ENCODE peak calls at places on chromosomes 7 and 10, in eight cellular contexts. I is PC-9, L is OCI-LY7, M is tibial artery, N is cardiac fibroblast, E is HFFc6, K is mesothelial cell of epicardium, S is body of pancreas. Q is an unnamed sample.

GRCh38 chr7:123828805-123829204 is 16.2 kb upstream of the HYAL4 start:
- DNase-seq in I (no peak), L (no peak), M (no peak), N (no peak), E (no peak), K (no peak), S (no peak), Q (no peak)

GRCh38 chr7:155208681-155209477 is 88.8 kb upstream of the INSIG1 start:
- DNase-seq in I (peak; percentile 62), L (no peak), M (no peak), N (peak; percentile 64), E (peak; percentile 5), K (no peak), S (no peak), Q (no peak)

GRCh38 chr10:117594722-117595121 is 52.2 kb downstream of the EMX2 start:
- DNase-seq in I (no peak), L (no peak), M (no peak), N (peak; percentile 2), E (no peak), K (no peak), S (no peak), Q (no peak)

GRCh38 chr7:81676105-81676811 is 93.6 kb downstream of the HGF start:
- DNase-seq in I (no peak), L (no peak), M (no peak), N (peak; percentile 58), E (no peak), K (no peak), S (no peak), Q (no peak)

GRCh38 chr7:29627631-29628030 is 64.0 kb downstream of the PRR15 start:
- DNase-seq in I (no peak), L (no peak), M (no peak), N (no peak), E (no peak), K (no peak), S (no peak), Q (no peak)

GRCh38 chr10:110023785-110024184 is 16.0 kb downstream of the ADD3 start:
- DNase-seq in I (no peak), L (no peak), M (no peak), N (no peak), E (no peak), K (no peak), S (no peak), Q (no peak)

GRCh38 chr10:93245772-93246171 is 172.1 kb downstream of the CYP26A1 start:
- DNase-seq in I (no peak), L (no peak), M (no peak), N (no peak), E (no peak), K (no peak), S (no peak), Q (no peak)

GRCh38 chr10:73888514-73888913 is 14.2 kb upstream of the CAMK2G start:
- DNase-seq in I (peak; percentile 81), L (no peak), M (no peak), N (peak; percentile 30), E (no peak), K (no peak), S (peak; percentile 46), Q (no peak)

GRCh38 chr10:7234109-7234508 is 176.7 kb downstream of the SFMBT2 start:
- DNase-seq in I (no peak), L (no peak), M (no peak), N (no peak), E (no peak), K (no peak), S (no peak), Q (no peak)

GRCh38 chr7:1940402-1940786 is 270.3 kb downstream of the ELFN1 start:
- DNase-seq in I (no peak), L (peak; percentile 80), M (peak; percentile 65), N (peak; percentile 41), E (no peak), K (no peak), S (no peak), Q (peak; percentile 81)

GRCh38 chr7:23712368-23713284 is 2.6 kb downstream of the STK31 start:
- DNase-seq in I (no peak), L (peak; percentile 67), M (no peak), N (peak; percentile 86), E (peak; percentile 70), K (no peak), S (no peak), Q (no peak)

GRCh38 chr10:113648478-113648877 is 15.4 kb downstream of the NRAP start:
- DNase-seq in I (no peak), L (no peak), M (no peak), N (no peak), E (no peak), K (no peak), S (no peak), Q (no peak)

GRCh38 chr7:158110034-158110590 is 477.5 kb downstream of the PTPRN2 start:
- DNase-seq in I (no peak), L (no peak), M (no peak), N (no peak), E (no peak), K (no peak), S (no peak), Q (no peak)

GRCh38 chr7:110909102-110909501 is 181.8 kb upstream of the LRRN3 start:
- DNase-seq in I (no peak), L (no peak), M (no peak), N (no peak), E (no peak), K (no peak), S (peak; percentile 13), Q (no peak)

GRCh38 chr10:34522542-34522941 is 292.6 kb downstream of the PARD3 start:
- DNase-seq in I (no peak), L (peak; percentile 52), M (no peak), N (peak; percentile 74), E (no peak), K (no peak), S (no peak), Q (no peak)

GRCh38 chr10:98446656-98447221 is at the start of gene HPS1:
- DNase-seq in I (peak; percentile 57), L (peak; percentile 90), M (peak; percentile 78), N (peak; percentile 67), E (peak; percentile 21), K (peak; percentile 75), S (peak; percentile 81), Q (no peak)

GRCh38 chr10:103168436-103168835 is 24.6 kb downstream of the NT5C2 start:
- DNase-seq in I (no peak), L (no peak), M (no peak), N (peak; percentile 75), E (peak; percentile 79), K (no peak), S (no peak), Q (no peak)

GRCh38 chr10:132508497-132509443 is 28.8 kb upstream of the INPP5A start:
- DNase-seq in I (no peak), L (no peak), M (peak; percentile 57), N (no peak), E (no peak), K (no peak), S (peak; percentile 85), Q (peak; percentile 85)

GRCh38 chr7:101917566-101917965 is 100.1 kb downstream of the CUX1 start:
- DNase-seq in I (no peak), L (no peak), M (no peak), N (no peak), E (no peak), K (no peak), S (no peak), Q (peak; percentile 25)
- TF ChIP-seq CTCF in I (no peak), L (no peak), M (no peak), N (no peak), E (no peak), K (no peak), S (no peak), Q (no peak)

GRCh38 chr7:73308665-73309214 is at the start of gene NSUN5:
- DNase-seq in I (peak; percentile 90), L (peak; percentile 97), M (peak; percentile 82), N (peak; percentile 71), E (peak; percentile 43), K (peak; percentile 61), S (peak; percentile 90), Q (no peak)
- TF ChIP-seq CTCF in I (no peak), L (no peak), M (no peak), N (no peak), E (no peak), K (no peak), S (no peak), Q (no peak)

GRCh38 chr10:128116851-128117615 is 9.2 kb downstream of the MKI67 start:
- DNase-seq in I (no peak), L (no peak), M (no peak), N (peak; percentile 52), E (peak; percentile 22), K (no peak), S (no peak), Q (no peak)
- TF ChIP-seq CTCF in I (no peak), L (peak; percentile 73), M (no peak), N (peak; percentile 10), E (peak; percentile 65), K (peak; percentile 17), S (no peak), Q (peak; percentile 30)

DNA sequence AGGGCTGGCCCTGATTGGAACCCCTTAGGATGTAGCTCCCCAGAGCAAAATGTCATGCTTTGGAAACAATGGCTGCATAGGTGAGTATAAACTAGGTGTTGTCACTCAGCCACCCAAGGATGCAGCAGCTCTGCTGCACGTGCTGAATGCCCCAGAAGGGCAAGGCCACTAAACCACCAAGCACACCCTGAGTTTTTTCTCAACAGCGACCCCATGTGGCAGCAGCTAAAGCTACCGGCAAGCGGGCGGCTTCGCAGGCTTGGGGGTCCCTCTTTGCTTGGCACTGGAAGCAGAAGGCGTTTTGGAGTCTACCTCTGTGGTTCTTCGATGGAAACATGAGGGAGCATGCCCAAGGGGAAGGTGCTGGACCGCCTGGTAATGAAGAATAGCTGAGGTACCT is 152.3 kb downstream of the GFRA1 start:
- DNase-seq in I (no peak), L (no peak), M (no peak), N (no peak), E (no peak), K (no peak), S (no peak), Q (no peak)
- TF ChIP-seq CTCF in I (no peak), L (peak; percentile 58), M (no peak), N (no peak), E (peak; percentile 65), K (peak; percentile 52), S (no peak), Q (peak; percentile 67)

GRCh38 chr7:108164946-108165345 is 34.8 kb upstream of the LAMB4 start:
- DNase-seq in I (no peak), L (no peak), M (no peak), N (no peak), E (no peak), K (no peak), S (no peak), Q (no peak)
- TF ChIP-seq CTCF in I (no peak), L (no peak), M (no peak), N (no peak), E (no peak), K (peak; percentile 20), S (no peak), Q (peak; percentile 19)

DNA sequence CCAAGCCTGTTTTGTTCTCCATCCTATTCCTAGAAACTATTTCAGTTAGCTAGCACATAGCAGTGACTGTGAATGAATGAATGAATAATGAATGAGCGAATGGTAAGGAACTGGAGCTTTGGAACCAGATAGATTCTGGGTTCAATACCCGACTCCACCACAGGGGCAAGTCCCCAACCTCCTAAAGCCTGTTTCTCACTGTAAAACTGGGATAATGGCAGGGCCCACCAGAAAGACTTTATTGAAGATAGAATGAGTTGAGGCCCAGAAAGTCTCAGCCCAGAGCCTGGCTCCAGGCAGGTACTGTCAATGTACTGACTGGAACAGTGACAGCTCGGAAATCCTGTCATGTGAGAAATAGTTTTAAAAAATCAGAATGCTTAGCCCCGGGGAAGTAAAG is 1.1 kb upstream of the CDH23 start:
- DNase-seq in I (no peak), L (no peak), M (no peak), N (no peak), E (no peak), K (peak; percentile 24), S (no peak), Q (no peak)
- TF ChIP-seq CTCF in I (no peak), L (peak; percentile 7), M (no peak), N (no peak), E (no peak), K (no peak), S (no peak), Q (no peak)

Q was measured in chondrocyte.